ENCODE peak calls at places on chromosomes 6 and 20, in four cellular contexts. Q is EH, N is spleen, Z is hepatic stellate cell. M is an unnamed sample.

GRCh38 chr6:128114164-128114563 is 213.3 kb upstream of the THEMIS start:
- DNase-seq in Q (no peak), Z (no peak), N (no peak), M (no peak)

GRCh38 chr6:35596448-35597442 is 84.0 kb upstream of the TULP1 start:
- DNase-seq in N (no peak), Q (peak), Z (peak), M (no peak)

GRCh38 chr6:154196333-154196732 is 157.3 kb downstream of the OPRM1 start:
- DNase-seq in Q (no peak), Z (no peak), N (no peak), M (no peak)

GRCh38 chr6:2970034-2970685 is 1.2 kb downstream of the SERPINB6 start:
- DNase-seq in Z (no peak), N (no peak), Q (peak), M (no peak)

GRCh38 chr6:156686429-156686939 is 90.7 kb upstream of the ARID1B start:
- DNase-seq in N (no peak), Q (peak), Z (peak), M (peak)

GRCh38 chr6:27532820-27533538 is 60.1 kb upstream of the ZNF184 start:
- DNase-seq in Z (no peak), N (no peak), Q (peak), M (no peak)

GRCh38 chr20:51767867-51768758 is at the start of gene ATP9A:
- DNase-seq in Z (peak), Q (peak), N (peak), M (peak)

GRCh38 chr6:159616456-159616855 is 76.6 kb downstream of the SOD2 start:
- DNase-seq in Z (no peak), Q (no peak), N (no peak), M (no peak)

GRCh38 chr20:62936996-62937352 is 973 bp upstream of the GID8 start:
- DNase-seq in Q (peak), N (no peak), Z (peak), M (peak)

GRCh38 chr6:168124921-168125320 is 45.9 kb upstream of the FRMD1 start:
- DNase-seq in Z (no peak), N (peak), Q (no peak), M (no peak)

GRCh38 chr6:2665169-2666070 is 85.3 kb downstream of the MYLK4 start:
- DNase-seq in N (no peak), Q (no peak), Z (no peak), M (no peak)